ENCODE peak calls at places on chromosomes 12 and 14, in five cellular contexts. P is transverse colon, J is tibial nerve, V is sigmoid colon, A is prostate gland. N is an unnamed sample. For H3K36me3, the result is how much of the 10 kb centered on the place peaks cover.

GRCh38 chr14:80298491-80299017 is 87.2 kb upstream of the DIO2 start:
- DNase-seq in P (no peak), J (no peak), V (no peak), A (no peak), N (no peak)

GRCh38 chr14:85415015-85415712 is 114.8 kb upstream of the FLRT2 start:
- DNase-seq in P (no peak), J (peak), V (peak), A (peak), N (peak)

GRCh38 chr14:60654303-60654925 is 5.1 kb upstream of the SIX1 start:
- DNase-seq in P (no peak), J (no peak), V (no peak), A (no peak), N (no peak)

GRCh38 chr14:103378042-103378854 is 7.0 kb upstream of the MARK3 start:
- DNase-seq in P (no peak), J (no peak), V (no peak), A (no peak), N (no peak)

GRCh38 chr12:1768585-1768984 is 51.8 kb upstream of the LRTM2 start:
- DNase-seq in P (no peak), J (no peak), V (no peak), A (no peak), N (no peak)

GRCh38 chr14:88463318-88463717 is 77.9 kb downstream of the SPATA7 start:
- DNase-seq in P (no peak), J (no peak), V (no peak), A (no peak), N (no peak)

GRCh38 chr12:12890815-12891645 is at the start of gene GPRC5A:
- DNase-seq in P (peak), J (peak), V (peak), A (peak), N (peak)

GRCh38 chr12:123089631-123090353 is 61.1 kb downstream of the PITPNM2 start:
- DNase-seq in P (no peak), J (no peak), V (no peak), A (no peak), N (no peak)

GRCh38 chr12:3872800-3873636 is at the start of gene PARP11:
- DNase-seq in P (peak), J (peak), V (peak), A (peak), N (peak)

GRCh38 chr12:57844725-57845477 is 1.6 kb downstream of the CTDSP2 start:
- DNase-seq in P (peak), J (peak), V (peak), A (peak), N (peak)

GRCh38 chr14:94028450-94028826 is 2.3 kb downstream of the OTUB2 start:
- DNase-seq in P (no peak), J (no peak), V (no peak), A (no peak), N (no peak)

GRCh38 chr14:92560106-92560865 is 46.7 kb downstream of the RIN3 start:
- DNase-seq in P (no peak), J (no peak), V (no peak), A (no peak), N (no peak)

GRCh38 chr14:81452341-81452740 is 52.2 kb upstream of the STON2 start:
- DNase-seq in P (no peak), J (no peak), V (no peak), A (no peak), N (no peak)

GRCh38 chr14:98906123-98906995 is 365.6 kb downstream of the BCL11B start:
- DNase-seq in P (peak), J (peak), V (no peak), A (peak), N (peak)

GRCh38 chr14:92323031-92323915 is at the start of gene SLC24A4:
- DNase-seq in P (no peak), J (no peak), V (no peak), A (no peak), N (no peak)

GRCh38 chr12:97142737-97143450 is 235.8 kb downstream of the NEDD1 start:
- DNase-seq in P (no peak), J (no peak), V (no peak), A (no peak), N (no peak)

GRCh38 chr12:90979936-90980335 is 24.8 kb downstream of the EPYC start:
- DNase-seq in P (no peak), J (no peak), V (no peak), A (no peak), N (no peak)

GRCh38 chr12:28568083-28568482 is 377.8 kb downstream of the CCDC91 start:
- DNase-seq in P (peak), J (no peak), V (peak), A (no peak), N (no peak)

GRCh38 chr12:13534645-13535398 is 338.3 kb downstream of the EMP1 start:
- DNase-seq in P (peak), J (peak), V (peak), A (peak), N (peak)

GRCh38 chr14:77426396-77426795 is 3.1 kb upstream of the NOXRED1 start:
- DNase-seq in P (no peak), J (no peak), V (no peak), A (no peak), N (no peak)

GRCh38 chr14:70045715-70046535 is 142.8 kb downstream of the SLC8A3 start:
- DNase-seq in P (peak), J (no peak), V (peak), A (peak), N (peak)

GRCh38 chr12:46558696-46559095 is 186.1 kb upstream of the SLC38A2 start:
- DNase-seq in P (no peak), J (no peak), V (no peak), A (peak), N (no peak)

GRCh38 chr12:21891763-21892217 is 49.4 kb downstream of the ABCC9 start:
- DNase-seq in P (peak), J (peak), V (peak), A (no peak), N (peak)

GRCh38 chr14:90521121-90521929 is 124.5 kb downstream of the CALM1 start:
- DNase-seq in P (no peak), J (no peak), V (peak), A (no peak), N (no peak)

GRCh38 chr14:95703805-95704204 is 10.1 kb downstream of the TCL1A start:
- DNase-seq in P (no peak), J (no peak), V (no peak), A (no peak), N (no peak)

GRCh38 chr12:66647034-66647691 is 31.7 kb downstream of the GRIP1 start:
- DNase-seq in P (no peak), J (no peak), V (no peak), A (no peak), N (no peak)

GRCh38 chr12:389138-390096 is at the start of gene KDM5A:
- DNase-seq in P (peak), J (peak), V (peak), A (peak), N (peak)

GRCh38 chr12:19506497-19506896 is 67.2 kb downstream of the AEBP2 start:
- DNase-seq in P (no peak), J (no peak), V (no peak), A (no peak), N (no peak)

GRCh38 chr12:132775502-132776233 is 14.0 kb upstream of the ANKLE2 start:
- DNase-seq in P (no peak), J (no peak), V (no peak), A (no peak), N (no peak)

GRCh38 chr12:42585846-42586226 is 3.7 kb downstream of the PRICKLE1 start:
- DNase-seq in P (no peak), J (no peak), V (no peak), A (no peak), N (no peak)

GRCh38 chr12:131133015-131133905 is 179.6 kb downstream of the ADGRD1 start:
- DNase-seq in P (no peak), J (peak), V (peak), A (no peak), N (no peak)

GRCh38 chr14:104676694-104677505 is 12.5 kb upstream of the INF2 start:
- DNase-seq in P (peak), J (no peak), V (peak), A (no peak), N (no peak)

GRCh38 chr14:103456167-103456835 is 66.3 kb downstream of the CKB start:
- DNase-seq in P (no peak), J (no peak), V (no peak), A (no peak), N (no peak)

DNA sequence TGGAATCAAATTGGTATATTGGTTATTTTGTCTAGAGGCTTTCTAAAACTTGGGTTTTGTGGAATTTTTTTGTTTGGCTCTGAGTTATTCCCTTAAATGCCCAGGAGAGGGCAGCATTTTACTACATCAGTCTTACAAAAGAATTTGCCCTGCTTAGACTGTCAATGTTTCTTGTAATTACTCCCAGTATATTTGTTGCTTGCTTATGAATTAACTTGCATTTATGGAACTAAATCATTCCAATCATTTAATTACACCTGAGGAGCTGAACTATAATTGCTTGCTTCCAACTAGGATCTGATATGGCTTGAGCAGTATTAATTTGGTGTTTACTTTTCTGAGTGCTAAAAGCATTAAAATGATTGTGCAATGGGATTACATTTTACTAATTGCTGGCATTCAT is 48.7 kb downstream of the MIPOL1 start:
- DNase-seq in P (no peak), J (no peak), V (no peak), A (peak), N (no peak)
- TF ChIP-seq POLR2A in P (no peak), J (no peak), V (no peak), A (no peak), N (no peak)

GRCh38 chr14:22599349-22599748 is 1.2 kb downstream of the ABHD4 start:
- DNase-seq in P (no peak), J (no peak), V (no peak), A (no peak), N (no peak)
- H3K4me3 ChIP-seq in P (peak), J (peak), V (peak), A (peak), N (peak)

GRCh38 chr14:65444230-65444629 is 31.7 kb downstream of the FUT8 start:
- DNase-seq in P (no peak), J (no peak), V (no peak), A (no peak), N (no peak)

GRCh38 chr14:65453807-65454480 is 41.4 kb downstream of the FUT8 start:
- DNase-seq in P (no peak), J (no peak), V (no peak), A (no peak), N (no peak)

GRCh38 chr14:65446159-65446558 is 33.6 kb downstream of the FUT8 start:
- DNase-seq in P (no peak), J (no peak), V (no peak), A (no peak), N (no peak)

GRCh38 chr14:65449647-65450046 is 37.1 kb downstream of the FUT8 start:
- DNase-seq in P (no peak), J (no peak), V (no peak), A (no peak), N (no peak)
- H3K36me3 ChIP-seq in P (under half), J (under half), V (under half), A (under half), N (under half)

DNA sequence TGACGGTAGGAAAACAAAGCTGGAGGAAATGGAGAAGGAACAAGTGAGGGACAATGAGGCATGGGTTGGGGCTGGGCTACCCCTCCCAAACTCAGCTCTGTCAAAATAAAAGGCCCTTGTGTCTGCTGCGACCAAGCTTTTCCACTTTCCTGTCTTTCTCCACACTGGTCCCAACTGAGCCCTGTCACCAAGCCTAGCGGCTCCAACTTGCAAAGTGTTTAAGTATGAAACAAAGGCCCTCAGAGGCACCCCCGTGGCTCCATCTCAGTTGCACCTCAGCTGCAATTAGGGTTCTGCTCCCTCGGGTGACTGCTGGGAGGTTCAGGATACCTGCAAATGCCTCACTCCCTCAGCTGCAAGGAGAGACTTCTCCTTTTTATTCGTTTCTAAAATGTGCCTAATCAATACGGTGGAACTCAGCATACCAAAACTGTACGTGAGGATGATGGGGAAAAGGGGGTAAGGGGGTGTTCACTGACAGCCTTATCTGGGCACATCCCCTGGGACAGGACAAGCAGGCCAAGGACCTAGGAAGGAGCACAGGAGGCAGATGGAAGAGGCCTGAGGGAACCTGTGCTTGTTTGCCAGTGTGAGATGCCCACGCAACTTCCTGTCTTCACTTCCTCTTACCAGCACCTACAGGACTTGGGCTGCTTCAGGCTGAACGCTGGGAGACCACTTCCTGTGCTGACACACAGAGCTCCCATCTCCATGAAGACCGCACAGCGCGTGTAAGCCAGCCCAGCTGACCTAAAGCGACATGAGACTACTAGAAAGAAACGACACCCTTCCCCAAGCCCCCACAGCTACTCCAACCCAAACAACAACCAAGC is 8.9 kb downstream of the VAMP1 start:
- DNase-seq in P (peak), J (peak), V (peak), A (peak), N (peak)
- TF ChIP-seq POLR2A in P (no peak), J (no peak), V (no peak), A (no peak), N (no peak)

GRCh38 chr14:52314521-52315354 is 626 bp downstream of the PTGER2 start:
- DNase-seq in P (peak), J (no peak), V (no peak), A (no peak), N (no peak)

GRCh38 chr14:52312872-52313492 is 1.1 kb upstream of the PTGER2 start:
- DNase-seq in P (no peak), J (no peak), V (no peak), A (no peak), N (no peak)

GRCh38 chr14:52313903-52314481 is at the start of gene PTGER2:
- DNase-seq in P (peak), J (peak), V (peak), A (peak), N (peak)

GRCh38 chr14:52313493-52313881 is 625 bp upstream of the PTGER2 start:
- DNase-seq in P (no peak), J (no peak), V (no peak), A (no peak), N (no peak)

GRCh38 chr14:52315355-52315718 is 1.2 kb downstream of the PTGER2 start:
- DNase-seq in P (no peak), J (no peak), V (no peak), A (no peak), N (no peak)
- H3K4me3 ChIP-seq in P (peak), J (peak), V (peak), A (peak), N (peak)

DNA sequence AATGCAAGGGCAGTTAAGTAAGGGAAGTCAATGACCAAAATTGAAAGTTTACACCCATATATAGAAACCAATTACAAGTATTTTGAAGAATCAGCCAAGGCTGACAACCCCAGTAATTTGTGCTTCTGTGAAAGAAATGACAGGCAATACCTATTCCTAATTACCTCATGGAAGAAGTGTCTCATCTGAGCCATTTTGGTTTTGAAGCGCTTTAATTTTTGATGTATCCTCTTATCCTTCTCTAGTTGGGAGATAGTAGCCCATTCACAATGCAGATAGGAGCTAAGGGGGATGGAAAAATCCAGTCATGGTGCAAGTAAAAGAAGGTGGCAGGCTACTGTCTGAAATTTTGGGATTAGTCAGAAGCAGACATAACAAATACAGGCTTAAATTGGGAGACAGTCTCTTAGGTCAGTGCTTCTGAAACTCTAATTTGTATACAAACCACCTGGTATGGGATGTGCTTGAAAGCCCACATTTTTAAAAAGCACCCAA is 30.4 kb upstream of the SUPT16H start:
- DNase-seq in P (no peak), J (no peak), V (no peak), A (no peak), N (no peak)
- H3K36me3 ChIP-seq in P (half or more), J (under half), V (half or more), A (under half), N (half or more)

GRCh38 chr12:68846811-68847210 is 38.8 kb downstream of the MDM2 start:
- DNase-seq in P (no peak), J (no peak), V (no peak), A (no peak), N (no peak)
- TF ChIP-seq POLR2A in P (no peak), J (no peak), V (no peak), A (no peak), N (no peak)

GRCh38 chr14:102187583-102188001 is 47.9 kb downstream of the WDR20 start:
- DNase-seq in P (no peak), J (no peak), V (peak), A (peak), N (no peak)
- H3K4me3 ChIP-seq in P (no peak), J (no peak), V (no peak), A (no peak), N (no peak)

N was measured in gastrocnemius medialis.